ENCODE peak calls at places on chromosomes 1 and 21, in nine cellular contexts. One of them, this sample, is unnamed.

GRCh38 chr1:203448521-203449061 is 27.0 kb upstream of the PRELP start:
- DNase-seq in cardiac fibroblast: peak
- DNase-seq in heart left ventricle: no peak
- DNase-seq in progenitor cell of endocrine pancreas: no peak
- DNase-seq in prostate gland: no peak
- DNase-seq in activated CD8-positive, alpha-beta memory T cell treated with anti-CD3 and anti-CD28 coated beads for 4 hours: no peak
- DNase-seq in foreskin fibroblast: peak
- DNase-seq in amniotic stem cell: no peak
- DNase-seq in D341Med: no peak
- DNase-seq in this sample: peak

GRCh38 chr1:38020361-38020760 is 7.8 kb downstream of the UTP11 start:
- DNase-seq in cardiac fibroblast: no peak
- DNase-seq in heart left ventricle: no peak
- DNase-seq in progenitor cell of endocrine pancreas: no peak
- DNase-seq in prostate gland: no peak
- DNase-seq in activated CD8-positive, alpha-beta memory T cell treated with anti-CD3 and anti-CD28 coated beads for 4 hours: no peak
- DNase-seq in foreskin fibroblast: no peak
- DNase-seq in amniotic stem cell: no peak
- DNase-seq in D341Med: no peak
- DNase-seq in this sample: no peak

GRCh38 chr1:100538935-100539835 is 1.2 kb downstream of the GPR88 start:
- DNase-seq in cardiac fibroblast: peak
- DNase-seq in heart left ventricle: no peak
- DNase-seq in progenitor cell of endocrine pancreas: peak
- DNase-seq in prostate gland: no peak
- DNase-seq in activated CD8-positive, alpha-beta memory T cell treated with anti-CD3 and anti-CD28 coated beads for 4 hours: no peak
- DNase-seq in foreskin fibroblast: peak
- DNase-seq in amniotic stem cell: no peak
- DNase-seq in D341Med: peak
- DNase-seq in this sample: peak

GRCh38 chr21:36150192-36150711 is 6.4 kb upstream of the DOP1B start:
- DNase-seq in cardiac fibroblast: peak
- DNase-seq in heart left ventricle: peak
- DNase-seq in progenitor cell of endocrine pancreas: no peak
- DNase-seq in prostate gland: no peak
- DNase-seq in activated CD8-positive, alpha-beta memory T cell treated with anti-CD3 and anti-CD28 coated beads for 4 hours: no peak
- DNase-seq in foreskin fibroblast: peak
- DNase-seq in amniotic stem cell: no peak
- DNase-seq in D341Med: no peak
- DNase-seq in this sample: peak

GRCh38 chr1:6253380-6253779 is 7.5 kb downstream of the GPR153 start:
- DNase-seq in cardiac fibroblast: no peak
- DNase-seq in heart left ventricle: no peak
- DNase-seq in progenitor cell of endocrine pancreas: no peak
- DNase-seq in prostate gland: no peak
- DNase-seq in activated CD8-positive, alpha-beta memory T cell treated with anti-CD3 and anti-CD28 coated beads for 4 hours: no peak
- DNase-seq in foreskin fibroblast: no peak
- DNase-seq in amniotic stem cell: no peak
- DNase-seq in D341Med: no peak
- DNase-seq in this sample: no peak

GRCh38 chr1:208595745-208596144 is 351.6 kb upstream of the PLXNA2 start:
- DNase-seq in cardiac fibroblast: no peak
- DNase-seq in heart left ventricle: no peak
- DNase-seq in progenitor cell of endocrine pancreas: no peak
- DNase-seq in prostate gland: no peak
- DNase-seq in activated CD8-positive, alpha-beta memory T cell treated with anti-CD3 and anti-CD28 coated beads for 4 hours: no peak
- DNase-seq in foreskin fibroblast: peak
- DNase-seq in amniotic stem cell: peak
- DNase-seq in D341Med: no peak
- DNase-seq in this sample: no peak

GRCh38 chr1:33017175-33017574 is 19.5 kb downstream of the AK2 start:
- DNase-seq in cardiac fibroblast: no peak
- DNase-seq in heart left ventricle: no peak
- DNase-seq in progenitor cell of endocrine pancreas: no peak
- DNase-seq in prostate gland: no peak
- DNase-seq in activated CD8-positive, alpha-beta memory T cell treated with anti-CD3 and anti-CD28 coated beads for 4 hours: no peak
- DNase-seq in foreskin fibroblast: no peak
- DNase-seq in amniotic stem cell: no peak
- DNase-seq in D341Med: no peak
- DNase-seq in this sample: no peak

GRCh38 chr1:223242382-223242955 is 99.4 kb upstream of the TLR5 start:
- DNase-seq in cardiac fibroblast: peak
- DNase-seq in heart left ventricle: no peak
- DNase-seq in progenitor cell of endocrine pancreas: no peak
- DNase-seq in prostate gland: no peak
- DNase-seq in activated CD8-positive, alpha-beta memory T cell treated with anti-CD3 and anti-CD28 coated beads for 4 hours: no peak
- DNase-seq in foreskin fibroblast: no peak
- DNase-seq in amniotic stem cell: no peak
- DNase-seq in D341Med: no peak
- DNase-seq in this sample: no peak

GRCh38 chr1:226682841-226683800 is 56.0 kb downstream of the ITPKB start:
- DNase-seq in cardiac fibroblast: no peak
- DNase-seq in heart left ventricle: no peak
- DNase-seq in progenitor cell of endocrine pancreas: no peak
- DNase-seq in prostate gland: no peak
- DNase-seq in activated CD8-positive, alpha-beta memory T cell treated with anti-CD3 and anti-CD28 coated beads for 4 hours: no peak
- DNase-seq in foreskin fibroblast: no peak
- DNase-seq in amniotic stem cell: no peak
- DNase-seq in D341Med: no peak
- DNase-seq in this sample: no peak

GRCh38 chr21:43262427-43262826 is 93.6 kb downstream of the CRYAA start:
- DNase-seq in cardiac fibroblast: peak
- DNase-seq in heart left ventricle: no peak
- DNase-seq in progenitor cell of endocrine pancreas: no peak
- DNase-seq in prostate gland: no peak
- DNase-seq in activated CD8-positive, alpha-beta memory T cell treated with anti-CD3 and anti-CD28 coated beads for 4 hours: no peak
- DNase-seq in foreskin fibroblast: no peak
- DNase-seq in amniotic stem cell: no peak
- DNase-seq in D341Med: no peak
- DNase-seq in this sample: no peak

GRCh38 chr21:22791986-22792560 is 1793.9 kb downstream of the NCAM2 start:
- DNase-seq in cardiac fibroblast: peak
- DNase-seq in heart left ventricle: no peak
- DNase-seq in progenitor cell of endocrine pancreas: no peak
- DNase-seq in prostate gland: peak
- DNase-seq in activated CD8-positive, alpha-beta memory T cell treated with anti-CD3 and anti-CD28 coated beads for 4 hours: no peak
- DNase-seq in foreskin fibroblast: peak
- DNase-seq in amniotic stem cell: peak
- DNase-seq in D341Med: peak
- DNase-seq in this sample: peak

GRCh38 chr1:160078392-160079195 is 2.7 kb upstream of the KCNJ9 start:
- DNase-seq in cardiac fibroblast: peak
- DNase-seq in heart left ventricle: no peak
- DNase-seq in progenitor cell of endocrine pancreas: no peak
- DNase-seq in prostate gland: no peak
- DNase-seq in activated CD8-positive, alpha-beta memory T cell treated with anti-CD3 and anti-CD28 coated beads for 4 hours: peak
- DNase-seq in foreskin fibroblast: peak
- DNase-seq in amniotic stem cell: no peak
- DNase-seq in D341Med: peak
- DNase-seq in this sample: peak

This sample was measured in thyroid gland.